ENCODE peak calls at places on chromosomes 12 and 14, in eight cellular contexts. Q is HCT116, G is COR-L47, L is cardiac fibroblast, M is PC-9, V is GM03348, X is HuH-7, R is choroid plexus epithelial cell. S is an unnamed sample.

GRCh38 chr12:104342635-104343249 is 39.2 kb downstream of the EID3 start:
- DNase-seq in V (no peak), M (peak), L (no peak), Q (no peak), X (no peak), R (no peak), G (no peak), S (no peak)

GRCh38 chr12:123120452-123121166 is 30.3 kb downstream of the PITPNM2 start:
- DNase-seq in V (no peak), Q (no peak), G (no peak), M (peak), R (no peak), X (no peak), L (no peak), S (no peak)

GRCh38 chr14:66831190-66831589 is 323.2 kb downstream of the GPHN start:
- DNase-seq in X (no peak), M (no peak), Q (no peak), V (no peak), L (no peak), G (no peak), R (no peak), S (no peak)

GRCh38 chr14:94129758-94130414 is 482 bp upstream of the IFI27L2 start:
- DNase-seq in M (no peak), G (peak), Q (peak), X (peak), V (peak), R (peak), L (peak), S (no peak)

GRCh38 chr14:92676448-92677086 is 71.9 kb downstream of the LGMN start:
- DNase-seq in Q (no peak), X (no peak), V (no peak), L (no peak), M (no peak), G (no peak), R (no peak), S (no peak)

GRCh38 chr12:56190695-56191155 is 1.4 kb upstream of the SMARCC2 start:
- DNase-seq in M (no peak), X (peak), G (no peak), L (peak), R (no peak), V (peak), Q (no peak), S (no peak)

GRCh38 chr12:78403136-78403535 is 461.4 kb upstream of the SYT1 start:
- DNase-seq in R (peak), L (peak), G (no peak), V (peak), X (no peak), Q (no peak), M (no peak), S (no peak)

GRCh38 chr12:100404769-100405407 is 48.0 kb downstream of the SLC17A8 start:
- DNase-seq in Q (peak), R (peak), X (peak), M (no peak), L (peak), G (peak), V (peak), S (peak)

GRCh38 chr12:118145113-118145797 is 9.3 kb downstream of the PEBP1 start:
- DNase-seq in L (no peak), Q (no peak), R (no peak), V (no peak), M (no peak), X (no peak), G (no peak), S (no peak)

GRCh38 chr12:50614167-50614762 is 109.5 kb downstream of the DIP2B start:
- DNase-seq in L (peak), X (no peak), Q (peak), R (peak), M (peak), V (peak), G (no peak), S (no peak)

GRCh38 chr12:85279449-85280137 is 427 bp upstream of the ALX1 start:
- DNase-seq in L (no peak), Q (no peak), R (peak), X (no peak), M (no peak), G (no peak), V (no peak), S (no peak)

GRCh38 chr14:24437020-24437735 is 5.4 kb downstream of the SDR39U1 start:
- DNase-seq in Q (no peak), M (no peak), G (no peak), L (no peak), R (no peak), V (no peak), X (no peak), S (no peak)

GRCh38 chr12:102781117-102781516 is 135.9 kb downstream of the PAH start:
- DNase-seq in V (no peak), Q (no peak), R (no peak), M (no peak), G (no peak), X (no peak), L (no peak), S (no peak)

S was measured in SK-N-MC.